ENCODE peak calls at places on chromosomes 5 and 9, in four cellular contexts. I, X, K and U are unnamed samples.
A peak's percentile ranks its signal among the peaks of the same experiment; 100 is the strongest.

GRCh38 chr5:173451651-173452050 is 123.4 kb upstream of the STC2 start:
- DNase-seq in I (no peak), X (no peak), K (no peak), U (no peak)

GRCh38 chr9:98484218-98484617 is 224.5 kb downstream of the GABBR2 start:
- DNase-seq in I (no peak), X (no peak), K (no peak), U (no peak)

GRCh38 chr9:20315672-20316071 is 306.6 kb downstream of the MLLT3 start:
- DNase-seq in I (no peak), X (no peak), K (no peak), U (no peak)

GRCh38 chr5:132033122-132033521 is 21.7 kb upstream of the ACSL6 start:
- DNase-seq in I (no peak), X (no peak), K (no peak), U (no peak)

GRCh38 chr9:134549336-134549735 is 92.3 kb upstream of the COL5A1 start:
- DNase-seq in I (no peak), X (no peak), K (no peak), U (no peak)

GRCh38 chr5:78483809-78484521 is 123.5 kb downstream of the SCAMP1 start:
- DNase-seq in I (no peak), X (no peak), K (no peak), U (peak; percentile 50)

GRCh38 chr5:148311516-148311915 is 707 bp upstream of the SPINK7 start:
- DNase-seq in I (no peak), X (no peak), K (no peak), U (no peak)

GRCh38 chr5:1111727-1112289 is at the start of gene SLC12A7:
- DNase-seq in I (peak; percentile 55), X (peak; percentile 37), K (peak; percentile 81), U (peak; percentile 12)

GRCh38 chr5:118854819-118855218 is 133.5 kb downstream of the DTWD2 start:
- DNase-seq in I (peak; percentile 25), X (no peak), K (no peak), U (no peak)

GRCh38 chr5:54440456-54440893 is 15.0 kb upstream of the HSPB3 start:
- DNase-seq in I (no peak), X (no peak), K (no peak), U (no peak)

GRCh38 chr5:88322785-88323184 is 54.1 kb upstream of the TMEM161B start:
- DNase-seq in I (no peak), X (no peak), K (no peak), U (no peak)

GRCh38 chr5:132481243-132482211 is 9.0 kb downstream of the IRF1 start:
- DNase-seq in I (no peak), X (no peak), K (no peak), U (no peak)

GRCh38 chr5:61991861-61992260 is 314.1 kb upstream of the KIF2A start:
- DNase-seq in I (no peak), X (no peak), K (no peak), U (no peak)

GRCh38 chr9:124149992-124150391 is 107.8 kb upstream of the NEK6 start:
- DNase-seq in I (no peak), X (no peak), K (no peak), U (no peak)

GRCh38 chr5:1544294-1545010 is 20.7 kb upstream of the LPCAT1 start:
- DNase-seq in I (no peak), X (no peak), K (no peak), U (no peak)

GRCh38 chr9:76198336-76198735 is 195.9 kb downstream of the RFK start:
- DNase-seq in I (no peak), X (no peak), K (no peak), U (no peak)

GRCh38 chr9:9846538-9846937 is 766.3 kb downstream of the PTPRD start:
- DNase-seq in I (no peak), X (no peak), K (no peak), U (peak; percentile 26)

GRCh38 chr5:92678576-92679105 is 902.4 kb downstream of the NR2F1-AS1 start:
- DNase-seq in I (no peak), X (no peak), K (no peak), U (no peak)

GRCh38 chr5:35804201-35804653 is 52.5 kb upstream of the IL7R start:
- DNase-seq in I (peak; percentile 96), X (no peak), K (no peak), U (no peak)

GRCh38 chr9:76203373-76203772 is 190.9 kb downstream of the RFK start:
- DNase-seq in I (no peak), X (no peak), K (peak; percentile 61), U (no peak)

GRCh38 chr5:95285406-95285761 is 490 bp upstream of the MCTP1 start:
- DNase-seq in I (no peak), X (no peak), K (no peak), U (no peak)

GRCh38 chr5:134174841-134175839 is 1.6 kb downstream of the SKP1 start:
- DNase-seq in I (peak; percentile 14), X (no peak), K (no peak), U (no peak)

GRCh38 chr5:74196233-74196632 is 444.3 kb downstream of the ENC1 start:
- DNase-seq in I (no peak), X (no peak), K (no peak), U (no peak)

GRCh38 chr5:126124706-126125345 is 298.4 kb upstream of the GRAMD2B start:
- DNase-seq in I (no peak), X (no peak), K (no peak), U (no peak)

GRCh38 chr9:71692337-71692736 is 76.0 kb downstream of the CEMIP2 start:
- DNase-seq in I (no peak), X (no peak), K (no peak), U (no peak)

GRCh38 chr5:103217101-103217500 is 41.5 kb upstream of the MACIR start:
- DNase-seq in I (no peak), X (no peak), K (no peak), U (no peak)

GRCh38 chr9:23774266-23774665 is 51.8 kb downstream of the ELAVL2 start:
- DNase-seq in I (no peak), X (no peak), K (no peak), U (no peak)

GRCh38 chr5:144368556-144368955 is 197.9 kb downstream of the KCTD16 start:
- DNase-seq in I (peak; percentile 51), X (no peak), K (no peak), U (no peak)

GRCh38 chr9:2872941-2873323 is 29.0 kb upstream of the PUM3 start:
- DNase-seq in I (peak; percentile 33), X (peak; percentile 16), K (no peak), U (no peak)

GRCh38 chr5:43772601-43773031 is 169.6 kb downstream of the NNT start:
- DNase-seq in I (no peak), X (no peak), K (no peak), U (no peak)